ENCODE peak calls at places on chromosomes 7 and 10, in nine cellular contexts. N is mammary epithelial cell, E is neuronal stem cell, W is SK-N-SH, Q is neural progenitor cell, U is H9, T is mesendoderm, H is PC-3, I is IMR-90. R is an unnamed sample.

GRCh38 chr10:13883843-13884444 is 297.2 kb downstream of the PRPF18 start:
- DNase-seq in N (no peak), E (no peak), W (no peak), Q (no peak), U (no peak), T (no peak), H (no peak), I (no peak), R (no peak)

GRCh38 chr10:10730644-10731043 is 287.0 kb upstream of the CELF2 start:
- DNase-seq in N (no peak), E (no peak), W (no peak), Q (no peak), U (no peak), T (no peak), H (no peak), I (no peak), R (no peak)

GRCh38 chr7:124351950-124352349 is 319.1 kb upstream of the TMEM229A start:
- DNase-seq in N (no peak), E (no peak), W (peak), Q (no peak), U (no peak), T (peak), H (no peak), I (no peak), R (no peak)

GRCh38 chr10:63128443-63128842 is 4.7 kb upstream of the NRBF2 start:
- DNase-seq in N (no peak), E (no peak), W (no peak), Q (no peak), U (no peak), T (no peak), H (no peak), I (peak), R (no peak)

GRCh38 chr10:123748711-123749110 is 82.6 kb downstream of the GPR26 start:
- DNase-seq in N (no peak), E (no peak), W (no peak), Q (no peak), U (no peak), T (no peak), H (no peak), I (no peak), R (no peak)

GRCh38 chr7:1193593-1194424 is 33.8 kb upstream of the ZFAND2A start:
- DNase-seq in N (peak), E (no peak), W (peak), Q (peak), U (peak), T (peak), H (peak), I (peak), R (no peak)

GRCh38 chr10:112260831-112261230 is 22.4 kb upstream of the TECTB start:
- DNase-seq in N (no peak), E (no peak), W (no peak), Q (no peak), U (no peak), T (no peak), H (no peak), I (no peak), R (no peak)

GRCh38 chr10:43407576-43408330 is 1.2 kb downstream of the HNRNPF start:
- DNase-seq in N (peak), E (peak), W (peak), Q (peak), U (peak), T (peak), H (peak), I (peak), R (peak)

GRCh38 chr10:58064714-58065528 is 202.8 kb downstream of the IPMK start:
- DNase-seq in N (peak), E (peak), W (peak), Q (peak), U (peak), T (peak), H (peak), I (peak), R (peak)

GRCh38 chr7:12882710-12883109 is 195.3 kb downstream of the ARL4A start:
- DNase-seq in N (no peak), E (no peak), W (no peak), Q (no peak), U (no peak), T (no peak), H (no peak), I (no peak), R (no peak)

GRCh38 chr7:135771961-135772638 is 23.5 kb upstream of the FAM180A start:
- DNase-seq in N (peak), E (no peak), W (no peak), Q (no peak), U (no peak), T (peak), H (peak), I (peak), R (no peak)

GRCh38 chr10:77644557-77645243 is 7.1 kb upstream of the KCNMA1 start:
- DNase-seq in N (no peak), E (no peak), W (no peak), Q (no peak), U (no peak), T (no peak), H (no peak), I (no peak), R (no peak)

GRCh38 chr7:351681-352480 is 61.9 kb downstream of the FOXL3 start:
- DNase-seq in N (no peak), E (no peak), W (no peak), Q (no peak), U (no peak), T (no peak), H (no peak), I (no peak), R (no peak)

GRCh38 chr10:17059197-17059688 is 70.4 kb downstream of the CUBN start:
- DNase-seq in N (peak), E (no peak), W (no peak), Q (no peak), U (no peak), T (no peak), H (peak), I (peak), R (no peak)

GRCh38 chr7:120986665-120987064 is 1.8 kb upstream of the CPED1 start:
- DNase-seq in N (no peak), E (no peak), W (no peak), Q (no peak), U (no peak), T (no peak), H (no peak), I (no peak), R (no peak)

GRCh38 chr10:75209325-75210192 is 1.0 kb upstream of the VDAC2 start:
- DNase-seq in N (no peak), E (no peak), W (peak), Q (no peak), U (no peak), T (peak), H (peak), I (peak), R (peak)

GRCh38 chr10:59713196-59713821 is 3.7 kb upstream of the SLC16A9 start:
- DNase-seq in N (no peak), E (no peak), W (no peak), Q (no peak), U (no peak), T (peak), H (no peak), I (no peak), R (peak)

GRCh38 chr10:60182691-60183090 is 207.0 kb downstream of the ANK3 start:
- DNase-seq in N (no peak), E (no peak), W (no peak), Q (no peak), U (no peak), T (no peak), H (peak), I (peak), R (no peak)

GRCh38 chr10:113552014-113552413 is 839 bp upstream of the HABP2 start:
- DNase-seq in N (peak), E (no peak), W (no peak), Q (no peak), U (no peak), T (no peak), H (peak), I (no peak), R (no peak)

GRCh38 chr10:97083228-97083860 is 102.4 kb downstream of the SLIT1 start:
- DNase-seq in N (no peak), E (no peak), W (no peak), Q (no peak), U (no peak), T (no peak), H (peak), I (no peak), R (no peak)

GRCh38 chr7:77327067-77327931 is 88.8 kb downstream of the GSAP start:
- DNase-seq in N (peak), E (no peak), W (peak), Q (no peak), U (no peak), T (peak), H (peak), I (peak), R (no peak)

GRCh38 chr10:28970231-28970630 is 292.9 kb downstream of the BAMBI start:
- DNase-seq in N (no peak), E (no peak), W (no peak), Q (no peak), U (no peak), T (no peak), H (no peak), I (peak), R (no peak)

GRCh38 chr10:61184429-61184828 is 240.4 kb upstream of the RHOBTB1 start:
- DNase-seq in N (no peak), E (no peak), W (no peak), Q (no peak), U (no peak), T (no peak), H (no peak), I (no peak), R (no peak)

GRCh38 chr7:115679976-115680375 is 350.6 kb downstream of the TFEC start:
- DNase-seq in N (peak), E (peak), W (peak), Q (peak), U (peak), T (peak), H (peak), I (peak), R (peak)

GRCh38 chr10:55410415-55410885 is 609.4 kb upstream of the PCDH15 start:
- DNase-seq in N (no peak), E (peak), W (peak), Q (peak), U (peak), T (peak), H (peak), I (no peak), R (no peak)

GRCh38 chr7:68176974-68177373 is 1180.3 kb downstream of the TYW1 start:
- DNase-seq in N (peak), E (peak), W (peak), Q (peak), U (peak), T (peak), H (peak), I (peak), R (peak)

GRCh38 chr7:113918946-113919345 is at the start of gene PPP1R3A:
- DNase-seq in N (no peak), E (no peak), W (no peak), Q (no peak), U (no peak), T (peak), H (no peak), I (peak), R (no peak)

GRCh38 chr7:114660007-114660406 is 245.4 kb downstream of the FOXP2 start:
- DNase-seq in N (no peak), E (no peak), W (no peak), Q (no peak), U (no peak), T (no peak), H (no peak), I (no peak), R (no peak)

GRCh38 chr10:71598673-71599072 is 120.9 kb downstream of the C10orf105 start:
- DNase-seq in N (no peak), E (no peak), W (no peak), Q (no peak), U (no peak), T (no peak), H (no peak), I (no peak), R (no peak)

GRCh38 chr10:94108200-94108599 is 114.5 kb downstream of the PLCE1 start:
- DNase-seq in N (peak), E (no peak), W (no peak), Q (no peak), U (no peak), T (no peak), H (peak), I (peak), R (no peak)

GRCh38 chr7:140121321-140121720 is 55.5 kb downstream of the KDM7A start:
- DNase-seq in N (no peak), E (no peak), W (no peak), Q (no peak), U (no peak), T (no peak), H (no peak), I (no peak), R (no peak)

GRCh38 chr10:100057948-100058347 is 23.7 kb downstream of the CPN1 start:
- DNase-seq in N (no peak), E (no peak), W (no peak), Q (no peak), U (no peak), T (no peak), H (no peak), I (no peak), R (no peak)

GRCh38 chr7:75920431-75921161 is 5.6 kb downstream of the POR start:
- DNase-seq in N (no peak), E (no peak), W (no peak), Q (no peak), U (no peak), T (no peak), H (peak), I (no peak), R (no peak)

GRCh38 chr7:105131890-105132289 is 117.9 kb downstream of the KMT2E start:
- DNase-seq in N (no peak), E (no peak), W (no peak), Q (no peak), U (no peak), T (no peak), H (no peak), I (no peak), R (no peak)

GRCh38 chr7:148912758-148913541 is 28.9 kb upstream of the EZH2 start:
- DNase-seq in N (no peak), E (no peak), W (no peak), Q (no peak), U (no peak), T (no peak), H (peak), I (no peak), R (no peak)

GRCh38 chr10:31936933-31937332 is 8.3 kb upstream of the ARHGAP12 start:
- DNase-seq in N (peak), E (no peak), W (no peak), Q (no peak), U (no peak), T (no peak), H (peak), I (no peak), R (no peak)
- H3K9ac ChIP-seq in N (no peak), E (no peak), W (no peak), Q (no peak), U (no peak), T (no peak), H (peak), I (no peak), R (no peak)

GRCh38 chr10:68987611-68988010 is 992 bp upstream of the KIFBP start:
- DNase-seq in N (no peak), E (no peak), W (no peak), Q (no peak), U (no peak), T (no peak), H (peak), I (no peak), R (no peak)
- H3K9ac ChIP-seq in N (no peak), E (no peak), W (no peak), Q (no peak), U (no peak), T (no peak), H (no peak), I (no peak), R (no peak)

GRCh38 chr7:128827248-128827958 is 2.8 kb upstream of the FLNC start:
- DNase-seq in N (no peak), E (no peak), W (peak), Q (peak), U (peak), T (peak), H (peak), I (peak), R (peak)

GRCh38 chr7:128830231-128831177 is at the start of gene FLNC:
- DNase-seq in N (peak), E (no peak), W (peak), Q (peak), U (no peak), T (peak), H (peak), I (peak), R (peak)

GRCh38 chr7:128827971-128828711 is 2.1 kb upstream of the FLNC start:
- DNase-seq in N (no peak), E (no peak), W (no peak), Q (peak), U (no peak), T (peak), H (peak), I (peak), R (no peak)

GRCh38 chr7:128831178-128831993 is 1.2 kb downstream of the FLNC start:
- DNase-seq in N (no peak), E (peak), W (peak), Q (peak), U (peak), T (peak), H (peak), I (peak), R (peak)

DNA sequence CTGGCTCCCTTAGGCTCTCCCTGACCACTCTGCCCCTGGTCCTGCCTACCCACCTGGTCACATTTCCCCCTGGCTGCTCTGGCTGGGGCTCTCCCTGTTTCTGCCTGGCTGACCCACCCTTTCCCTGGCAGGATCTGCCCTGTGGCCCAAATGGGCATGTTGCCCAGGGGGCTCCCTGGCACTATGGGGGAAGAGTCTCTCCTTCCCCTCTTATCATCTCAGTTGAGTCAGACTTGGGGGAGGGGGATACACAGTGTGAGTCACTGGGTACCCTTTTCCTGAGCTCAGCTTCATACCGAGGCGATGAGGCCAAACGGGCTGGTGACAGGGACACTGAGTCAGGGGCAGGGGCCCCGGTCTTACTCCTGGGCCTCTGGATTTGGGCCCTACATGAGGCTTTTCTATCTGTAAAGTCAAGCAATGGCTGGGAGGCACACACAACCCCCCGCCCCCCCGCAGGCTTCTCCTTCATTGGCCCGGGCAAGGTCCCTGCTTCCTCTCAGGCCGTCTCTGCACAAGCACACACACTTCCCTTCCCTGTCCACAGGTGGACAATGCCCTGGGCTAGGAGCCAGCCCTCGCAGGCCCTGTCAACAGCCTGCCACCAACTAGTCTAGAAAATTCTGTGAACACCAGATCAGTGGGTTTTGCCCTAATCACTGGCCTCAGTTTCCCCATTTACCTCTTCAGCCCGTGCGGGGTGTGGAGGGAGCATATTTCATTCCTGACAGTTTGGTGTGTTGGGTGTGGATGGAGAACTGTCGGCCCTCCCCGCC is 627 bp upstream of the FLNC start:
- DNase-seq in N (no peak), E (no peak), W (peak), Q (peak), U (no peak), T (peak), H (peak), I (peak), R (peak)
- H3K9ac ChIP-seq in N (no peak), E (no peak), W (peak), Q (no peak), U (no peak), T (peak), H (no peak), I (peak), R (peak)

DNA sequence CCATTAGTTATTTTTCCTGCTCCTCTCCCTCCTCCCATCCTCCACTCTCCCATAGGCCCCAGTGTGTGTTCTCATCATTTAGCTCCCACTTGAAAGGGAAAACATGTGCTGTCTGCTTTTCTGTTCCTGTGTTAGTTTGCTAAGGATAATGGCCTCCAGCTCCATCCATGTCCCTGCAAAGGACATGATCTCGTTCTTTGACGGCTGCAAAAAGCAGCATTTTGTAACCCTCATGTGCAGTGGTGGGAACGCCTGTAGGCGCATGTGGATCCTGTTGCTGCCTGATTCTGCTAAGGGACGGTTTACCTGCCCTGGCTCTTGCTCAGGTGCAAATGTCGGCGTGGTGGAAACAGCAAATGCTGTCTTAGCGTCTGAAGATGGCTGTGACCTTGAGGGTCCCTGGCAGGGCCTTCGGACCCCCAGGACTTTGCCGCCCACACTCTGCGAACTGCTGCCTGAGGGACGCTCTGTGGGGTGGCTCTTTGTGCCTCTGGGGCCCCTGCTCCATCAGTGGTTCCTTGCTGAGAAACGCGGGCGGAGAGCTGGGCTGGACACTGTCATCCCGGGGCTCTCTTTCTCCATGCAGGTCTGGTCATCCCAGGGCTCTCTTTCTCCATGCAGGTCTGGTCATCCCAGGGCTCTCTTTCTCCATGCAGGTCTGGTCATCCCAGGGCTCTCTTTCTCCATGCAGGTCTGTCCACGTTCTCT is 5.5 kb upstream of the MTG1 start:
- DNase-seq in N (no peak), E (no peak), W (no peak), Q (no peak), U (peak), T (no peak), H (peak), I (no peak), R (peak)
- H3K9ac ChIP-seq in N (no peak), E (no peak), W (no peak), Q (no peak), U (no peak), T (no peak), H (no peak), I (no peak), R (peak)

GRCh38 chr7:96503597-96503996 is 181.7 kb upstream of the SLC25A13 start:
- DNase-seq in N (no peak), E (no peak), W (no peak), Q (no peak), U (no peak), T (no peak), H (no peak), I (no peak), R (no peak)
- H3K9ac ChIP-seq in N (no peak), E (no peak), W (no peak), Q (no peak), U (no peak), T (no peak), H (no peak), I (no peak), R (no peak)

R was measured in K562.